ENCODE peak calls at places on chromosomes 3 and 15, in six cellular contexts. A, C, Y, K, M and V are unnamed samples.

GRCh38 chr15:71125831-71126453 is 10.7 kb downstream of the THSD4 start:
- DNase-seq in A (no peak), C (no peak), Y (no peak), K (peak; percentile 35), M (no peak), V (no peak)

GRCh38 chr3:188624828-188625227 is 470.9 kb downstream of the LPP start:
- DNase-seq in A (no peak), C (no peak), Y (no peak), K (no peak), M (no peak), V (no peak)

GRCh38 chr3:141413387-141414140 is 45.3 kb downstream of the ZBTB38 start:
- DNase-seq in A (no peak), C (no peak), Y (peak; percentile 35), K (no peak), M (no peak), V (no peak)

GRCh38 chr3:37223084-37223975 is 48.9 kb upstream of the LRRFIP2 start:
- DNase-seq in A (no peak), C (no peak), Y (no peak), K (no peak), M (no peak), V (no peak)

GRCh38 chr3:71662056-71662455 is 63.1 kb downstream of the EIF4E3 start:
- DNase-seq in A (no peak), C (no peak), Y (no peak), K (no peak), M (no peak), V (no peak)

GRCh38 chr3:112321867-112322652 is 10.9 kb upstream of the CD200 start:
- DNase-seq in A (no peak), C (no peak), Y (no peak), K (no peak), M (no peak), V (no peak)

GRCh38 chr15:57741089-57741488 is 34.6 kb downstream of the POLR2M start:
- DNase-seq in A (no peak), C (no peak), Y (no peak), K (no peak), M (no peak), V (no peak)

GRCh38 chr3:22542311-22542710 is 660.8 kb upstream of the UBE2E2 start:
- DNase-seq in A (no peak), C (no peak), Y (no peak), K (no peak), M (no peak), V (no peak)

GRCh38 chr15:100009372-100009771 is 276.1 kb upstream of the LYSMD4 start:
- DNase-seq in A (no peak), C (no peak), Y (no peak), K (no peak), M (no peak), V (no peak)

GRCh38 chr3:133821767-133822638 is 16.4 kb downstream of the SRPRB start:
- DNase-seq in A (no peak), C (peak; percentile 33), Y (no peak), K (no peak), M (peak; percentile 44), V (peak; percentile 12)

GRCh38 chr15:90982135-90982534 is 12.2 kb downstream of the PRC1 start:
- DNase-seq in A (no peak), C (no peak), Y (no peak), K (peak; percentile 53), M (no peak), V (no peak)

GRCh38 chr3:19267040-19267439 is 118.7 kb downstream of the KCNH8 start:
- DNase-seq in A (no peak), C (no peak), Y (no peak), K (peak; percentile 13), M (no peak), V (no peak)

GRCh38 chr3:138378990-138379389 is 30.6 kb downstream of the MRAS start:
- DNase-seq in A (no peak), C (no peak), Y (no peak), K (no peak), M (no peak), V (no peak)